ENCODE peak calls at places on chromosomes 7 and 10, in four cellular contexts. F is GM12878, R is K562, L is H1. P is an unnamed sample.

GRCh38 chr7:18140943-18141342 is 113.3 kb upstream of the PRPS1L1 start:
- DNase-seq in L (no peak), F (no peak), R (no peak), P (no peak)

GRCh38 chr10:21517983-21518628 is 7.4 kb downstream of the SKIDA1 start:
- DNase-seq in R (no peak), F (no peak), L (no peak), P (no peak)

GRCh38 chr7:19663816-19664531 is 44.9 kb downstream of the POLR1F start:
- DNase-seq in R (no peak), L (no peak), F (peak), P (no peak)

GRCh38 chr7:94903971-94904370 is 3.4 kb upstream of the PPP1R9A start:
- DNase-seq in L (no peak), R (no peak), F (no peak), P (no peak)

GRCh38 chr10:1609596-1609995 is 127.7 kb downstream of the ADARB2 start:
- DNase-seq in F (no peak), R (no peak), L (no peak), P (no peak)

GRCh38 chr7:93148135-93148534 is at the start of gene SAMD9L:
- DNase-seq in R (no peak), F (no peak), L (no peak), P (no peak)

GRCh38 chr7:69395072-69395714 is 203.1 kb upstream of the AUTS2 start:
- DNase-seq in R (no peak), F (no peak), L (no peak), P (no peak)

GRCh38 chr10:110540038-110540437 is 27.5 kb upstream of the SMC3 start:
- DNase-seq in L (no peak), R (no peak), F (no peak), P (no peak)

GRCh38 chr10:96556003-96556402 is 30.8 kb downstream of the TM9SF3 start:
- DNase-seq in F (no peak), R (no peak), L (no peak), P (no peak)

GRCh38 chr10:15181576-15182156 is 13.2 kb upstream of the NMT2 start:
- DNase-seq in L (no peak), R (no peak), F (no peak), P (no peak)

GRCh38 chr10:74824184-74825032 is 2.0 kb upstream of the KAT6B start:
- DNase-seq in F (no peak), L (no peak), R (no peak), P (no peak)

GRCh38 chr7:27095897-27096755 is at the start of gene HOXA1:
- DNase-seq in L (no peak), F (peak), R (peak), P (peak)

GRCh38 chr10:71143610-71144009 is 68.8 kb upstream of the UNC5B start:
- DNase-seq in L (no peak), F (no peak), R (no peak), P (no peak)

GRCh38 chr7:77979219-77979618 is 180.6 kb downstream of the PHTF2 start:
- DNase-seq in F (no peak), R (peak), L (no peak), P (no peak)

GRCh38 chr7:55488804-55489340 is 83.4 kb downstream of the VOPP1 start:
- DNase-seq in R (no peak), L (no peak), F (no peak), P (no peak)

GRCh38 chr7:152909683-152910544 is 150.4 kb downstream of the ACTR3B start:
- DNase-seq in L (no peak), R (no peak), F (no peak), P (no peak)

GRCh38 chr7:5702876-5703571 is 78.4 kb downstream of the RNF216 start:
- DNase-seq in L (no peak), F (no peak), R (no peak), P (peak)

GRCh38 chr10:113983552-113983951 is 60.1 kb upstream of the ADRB1 start:
- DNase-seq in L (no peak), F (no peak), R (no peak), P (no peak)

GRCh38 chr7:90836937-90837336 is 240.8 kb downstream of the CDK14 start:
- DNase-seq in L (no peak), R (no peak), F (no peak), P (no peak)

GRCh38 chr10:117271427-117271826 is 30.5 kb downstream of the SLC18A2 start:
- DNase-seq in L (no peak), F (no peak), R (no peak), P (peak)

GRCh38 chr10:54797636-54798395 is 3.2 kb downstream of the PCDH15 start:
- DNase-seq in R (no peak), L (no peak), F (no peak), P (no peak)

GRCh38 chr7:26156454-26157365 is 4.7 kb downstream of the NFE2L3 start:
- DNase-seq in F (peak), L (no peak), R (no peak), P (peak)

GRCh38 chr7:44615149-44615611 is 8.8 kb downstream of the OGDH start:
- DNase-seq in L (no peak), F (no peak), R (peak), P (no peak)

GRCh38 chr7:29248713-29249382 is 54.3 kb downstream of the CHN2 start:
- DNase-seq in R (no peak), L (no peak), F (no peak), P (no peak)

GRCh38 chr7:29249860-29250259 is 55.3 kb downstream of the CHN2 start:
- DNase-seq in L (no peak), R (no peak), F (no peak), P (no peak)

GRCh38 chr7:29247232-29247961 is 52.8 kb downstream of the CHN2 start:
- DNase-seq in L (no peak), F (no peak), R (no peak), P (no peak)

GRCh38 chr7:29247962-29248236 is 53.3 kb downstream of the CHN2 start:
- DNase-seq in L (no peak), F (no peak), R (no peak), P (no peak)

DNA sequence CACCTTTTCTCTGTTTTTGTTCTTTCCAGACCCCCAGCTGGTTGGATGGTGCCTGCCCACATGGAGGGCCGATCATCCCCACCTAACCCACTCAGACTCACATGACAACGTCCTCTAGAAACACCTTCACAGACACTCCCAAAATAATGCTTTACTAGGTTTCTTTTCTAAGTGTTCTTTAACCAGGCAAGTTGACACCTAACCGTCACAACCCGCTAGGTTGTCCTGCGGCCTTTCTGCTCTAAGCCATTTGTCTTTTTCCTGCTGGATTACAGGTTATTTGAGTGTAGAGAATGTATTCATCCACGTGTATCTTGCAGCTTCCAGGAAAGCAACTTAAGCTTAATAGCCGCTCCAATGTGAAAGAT is 54.8 kb downstream of the CHN2 start:
- DNase-seq in F (no peak), L (no peak), R (no peak), P (no peak)
- TF ChIP-seq RAD21 in F (no peak), L (no peak), R (no peak), P (no peak)

GRCh38 chr7:143938522-143939243 is 3.6 kb downstream of the OR2F2 start:
- DNase-seq in L (no peak), F (no peak), R (no peak), P (no peak)

GRCh38 chr7:143931739-143932138 is 3.3 kb upstream of the OR2F2 start:
- DNase-seq in L (no peak), F (no peak), R (no peak), P (no peak)

GRCh38 chr7:143934526-143935340 is at the start of gene OR2F2:
- DNase-seq in L (no peak), R (no peak), F (no peak), P (no peak)

GRCh38 chr7:143936087-143937009 is 1.3 kb downstream of the OR2F2 start:
- DNase-seq in F (no peak), R (no peak), L (no peak), P (no peak)
- TF ChIP-seq EGR1 in F (no peak), R (no peak), L (no peak), P (no peak)

GRCh38 chr10:118729200-118729599 is 25.6 kb downstream of the CACUL1 start:
- DNase-seq in L (no peak), R (no peak), F (no peak), P (no peak)
- TF ChIP-seq RAD21 in L (no peak), R (no peak), F (no peak), P (no peak)

DNA sequence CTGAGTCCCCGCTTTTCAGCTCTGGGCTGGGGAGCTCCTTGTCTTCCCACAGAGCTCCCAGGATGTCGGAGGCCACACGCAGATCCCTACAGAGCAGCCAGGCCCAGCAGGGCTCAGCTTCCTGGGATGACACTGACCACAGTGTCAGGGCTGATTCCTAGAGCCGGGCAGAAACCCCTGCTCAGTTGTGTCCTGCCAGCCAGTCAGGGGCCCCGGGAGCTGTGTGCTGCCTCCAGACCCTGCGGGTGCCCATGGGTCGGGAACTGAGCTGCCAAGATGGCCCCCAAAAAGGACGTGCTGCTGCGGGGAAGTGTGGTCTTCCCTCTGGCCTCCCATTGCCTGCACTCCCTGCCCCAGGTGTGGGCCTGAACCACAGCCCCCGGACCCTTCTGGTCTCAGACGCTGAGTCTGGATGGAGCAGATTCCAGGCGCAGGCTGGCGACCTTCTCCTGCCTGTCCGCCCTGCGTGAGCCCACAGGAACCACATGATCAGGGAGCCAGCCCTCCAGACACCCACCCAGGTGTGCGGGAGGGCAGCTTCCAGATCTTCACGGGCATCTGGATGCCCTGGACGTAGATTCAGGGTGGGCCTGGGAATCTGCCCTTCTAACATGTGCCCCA is 217.4 kb downstream of the MAD1L1 start:
- DNase-seq in L (no peak), F (no peak), R (no peak), P (no peak)
- TF ChIP-seq EGR1 in L (no peak), F (no peak), R (no peak), P (no peak)

GRCh38 chr7:121077165-121077630 is 88.7 kb downstream of the CPED1 start:
- DNase-seq in L (no peak), R (no peak), F (no peak), P (no peak)
- TF ChIP-seq RAD21 in L (no peak), R (peak), F (no peak), P (no peak)

GRCh38 chr7:157684157-157684595 is 347.4 kb downstream of the DNAJB6 start:
- DNase-seq in R (no peak), L (no peak), F (no peak), P (no peak)
- TF ChIP-seq EGR1 in R (no peak), L (peak), F (no peak), P (no peak)

GRCh38 chr10:10627414-10627813 is 390.3 kb upstream of the CELF2 start:
- DNase-seq in L (no peak), R (no peak), F (no peak), P (no peak)

GRCh38 chr10:10629512-10629911 is 388.2 kb upstream of the CELF2 start:
- DNase-seq in R (no peak), F (no peak), L (no peak), P (no peak)

GRCh38 chr10:10626734-10627133 is 390.9 kb upstream of the CELF2 start:
- DNase-seq in L (no peak), F (no peak), R (no peak), P (no peak)

GRCh38 chr10:10630281-10630680 is 387.4 kb upstream of the CELF2 start:
- DNase-seq in R (no peak), F (no peak), L (no peak), P (no peak)
- TF ChIP-seq RAD21 in R (no peak), F (no peak), L (no peak), P (no peak)

DNA sequence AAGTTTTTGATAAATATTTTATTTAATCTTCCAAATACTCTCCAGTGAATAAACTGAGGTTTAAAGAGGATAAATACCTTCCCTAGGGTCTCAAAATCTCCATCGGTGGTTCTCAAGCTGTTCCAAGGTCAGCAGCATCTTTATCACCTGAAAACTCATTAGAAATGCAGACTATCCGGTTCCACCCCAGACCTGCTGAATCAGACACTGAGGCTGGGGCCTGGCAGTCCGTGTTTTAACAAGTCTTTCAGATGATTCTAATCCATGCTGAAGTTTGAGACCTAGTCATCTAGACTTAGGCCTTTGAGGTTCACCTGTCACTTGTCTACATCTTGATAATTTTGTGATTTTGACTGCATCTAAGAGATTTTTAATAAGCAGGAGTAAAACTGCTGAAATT is 37.5 kb downstream of the PLEKHA8 start:
- DNase-seq in L (no peak), R (no peak), F (no peak), P (no peak)
- TF ChIP-seq EGR1 in L (no peak), R (no peak), F (no peak), P (no peak)

GRCh38 chr10:103238506-103239252 is 7.0 kb upstream of the RPEL1 start:
- DNase-seq in L (peak), R (no peak), F (no peak), P (peak)
- TF ChIP-seq RAD21 in L (peak), R (no peak), F (no peak), P (no peak)

GRCh38 chr7:9608560-9608959 is 1175.2 kb downstream of the NXPH1 start:
- DNase-seq in F (no peak), L (no peak), R (no peak), P (no peak)
- TF ChIP-seq EGR1 in F (no peak), L (no peak), R (no peak), P (no peak)

P was measured in HCT116.